ENCODE peak calls at places on chromosomes 7 and 10, in four cellular contexts. One of them, this sample, is unnamed.
A peak's percentile ranks its signal among the peaks of the same experiment; 100 is the strongest.

GRCh38 chr10:113982745-113983144 is 60.9 kb upstream of the ADRB1 start:
- DNase-seq in natural killer cell: no peak
- DNase-seq in germinal center: no peak
- DNase-seq in activated CD4-positive, alpha-beta T cell treated with anti-CD3 and anti-CD28 coated beads for 48 hours: no peak
- DNase-seq in this sample: no peak

GRCh38 chr7:98133621-98134266 is 27.1 kb downstream of the LMTK2 start:
- DNase-seq in natural killer cell: no peak
- DNase-seq in germinal center: no peak
- DNase-seq in activated CD4-positive, alpha-beta T cell treated with anti-CD3 and anti-CD28 coated beads for 48 hours: no peak
- DNase-seq in this sample: peak; percentile 42

GRCh38 chr7:132249591-132249971 is 326.7 kb downstream of the PLXNA4 start:
- DNase-seq in natural killer cell: no peak
- DNase-seq in germinal center: no peak
- DNase-seq in activated CD4-positive, alpha-beta T cell treated with anti-CD3 and anti-CD28 coated beads for 48 hours: no peak
- DNase-seq in this sample: no peak

GRCh38 chr7:98913612-98914011 is 35.3 kb downstream of the TRRAP start:
- DNase-seq in natural killer cell: no peak
- DNase-seq in germinal center: no peak
- DNase-seq in activated CD4-positive, alpha-beta T cell treated with anti-CD3 and anti-CD28 coated beads for 48 hours: no peak
- DNase-seq in this sample: no peak

GRCh38 chr7:42233166-42233565 is 3.8 kb downstream of the GLI3 start:
- DNase-seq in natural killer cell: no peak
- DNase-seq in germinal center: no peak
- DNase-seq in activated CD4-positive, alpha-beta T cell treated with anti-CD3 and anti-CD28 coated beads for 48 hours: no peak
- DNase-seq in this sample: peak; percentile 70

GRCh38 chr7:77727936-77728701 is 31.9 kb downstream of the RSBN1L start:
- DNase-seq in natural killer cell: no peak
- DNase-seq in germinal center: no peak
- DNase-seq in activated CD4-positive, alpha-beta T cell treated with anti-CD3 and anti-CD28 coated beads for 48 hours: no peak
- DNase-seq in this sample: peak; percentile 76

GRCh38 chr7:150340875-150341262 is 560 bp downstream of the RARRES2 start:
- DNase-seq in natural killer cell: no peak
- DNase-seq in germinal center: no peak
- DNase-seq in activated CD4-positive, alpha-beta T cell treated with anti-CD3 and anti-CD28 coated beads for 48 hours: no peak
- DNase-seq in this sample: no peak

GRCh38 chr7:74219416-74219815 is 9.6 kb downstream of the LAT2 start:
- DNase-seq in natural killer cell: no peak
- DNase-seq in germinal center: no peak
- DNase-seq in activated CD4-positive, alpha-beta T cell treated with anti-CD3 and anti-CD28 coated beads for 48 hours: no peak
- DNase-seq in this sample: no peak

GRCh38 chr7:106723398-106723797 is 62.4 kb upstream of the CCDC71L start:
- DNase-seq in natural killer cell: no peak
- DNase-seq in germinal center: no peak
- DNase-seq in activated CD4-positive, alpha-beta T cell treated with anti-CD3 and anti-CD28 coated beads for 48 hours: no peak
- DNase-seq in this sample: no peak

GRCh38 chr10:129417164-129417563 is 49.9 kb upstream of the MGMT start:
- DNase-seq in natural killer cell: no peak
- DNase-seq in germinal center: no peak
- DNase-seq in activated CD4-positive, alpha-beta T cell treated with anti-CD3 and anti-CD28 coated beads for 48 hours: no peak
- DNase-seq in this sample: no peak

GRCh38 chr10:37488792-37489657 is 363.6 kb downstream of the ANKRD30A start:
- DNase-seq in natural killer cell: no peak
- DNase-seq in germinal center: no peak
- DNase-seq in activated CD4-positive, alpha-beta T cell treated with anti-CD3 and anti-CD28 coated beads for 48 hours: no peak
- DNase-seq in this sample: no peak

GRCh38 chr7:74044366-74045350 is 16.7 kb downstream of the ELN start:
- DNase-seq in natural killer cell: no peak
- DNase-seq in germinal center: no peak
- DNase-seq in activated CD4-positive, alpha-beta T cell treated with anti-CD3 and anti-CD28 coated beads for 48 hours: no peak
- DNase-seq in this sample: no peak

GRCh38 chr7:2471396-2471795 is 4.8 kb downstream of the GRIFIN start:
- DNase-seq in natural killer cell: no peak
- DNase-seq in germinal center: no peak
- DNase-seq in activated CD4-positive, alpha-beta T cell treated with anti-CD3 and anti-CD28 coated beads for 48 hours: no peak
- DNase-seq in this sample: no peak